ENCODE peak calls at places on chromosome 21, in four cellular contexts. K is upper lobe of right lung, L is prostate gland, U is Caco-2. V is an unnamed sample.
A peak's percentile ranks its signal among the peaks of the same experiment; 100 is the strongest.

GRCh38 chr21:39048064-39048463 is 135.2 kb downstream of the PSMG1 start:
- DNase-seq in K (no peak), U (peak; percentile 55), L (no peak), V (no peak)

GRCh38 chr21:42486120-42486519 is 9.9 kb downstream of the RSPH1 start:
- DNase-seq in L (no peak), U (no peak), K (no peak), V (no peak)

GRCh38 chr21:31554511-31555022 is 104.9 kb upstream of the SOD1 start:
- DNase-seq in K (peak; percentile 16), L (no peak), U (no peak), V (no peak)

GRCh38 chr21:43667191-43667904 is 8.0 kb downstream of the RRP1B start:
- DNase-seq in L (no peak), K (no peak), U (no peak), V (no peak)

GRCh38 chr21:44321846-44322450 is 17.2 kb downstream of the CFAP410 start:
- DNase-seq in U (no peak), L (no peak), K (no peak), V (no peak)

GRCh38 chr21:44845418-44846200 is 27.7 kb upstream of the SUMO3 start:
- DNase-seq in K (peak; percentile 84), L (no peak), U (peak; percentile 57), V (no peak)

GRCh38 chr21:42232176-42232825 is 13.4 kb downstream of the ABCG1 start:
- DNase-seq in U (no peak), L (no peak), K (no peak), V (no peak)

GRCh38 chr21:26423506-26423905 is 149.6 kb downstream of the CYYR1 start:
- DNase-seq in U (no peak), L (no peak), K (no peak), V (no peak)

GRCh38 chr21:28674807-28675206 is 317.9 kb downstream of the LTN1 start:
- DNase-seq in K (no peak), L (no peak), U (no peak), V (no peak)

GRCh38 chr21:46667735-46668380 is 32.4 kb downstream of the PRMT2 start:
- DNase-seq in L (no peak), K (no peak), U (peak; percentile 61), V (no peak)

GRCh38 chr21:41877901-41878830 is 978 bp downstream of the PRDM15 start:
- DNase-seq in L (no peak), K (peak; percentile 78), U (peak; percentile 59), V (no peak)

GRCh38 chr21:26460621-26461020 is 112.5 kb downstream of the CYYR1 start:
- DNase-seq in U (no peak), L (no peak), K (no peak), V (no peak)

GRCh38 chr21:39175154-39175553 is 8.1 kb downstream of the PSMG1 start:
- DNase-seq in U (no peak), L (no peak), K (no peak), V (no peak)

GRCh38 chr21:27807596-27807995 is 840.7 kb upstream of the ADAMTS5 start:
- DNase-seq in K (no peak), U (no peak), L (no peak), V (no peak)

GRCh38 chr21:39737376-39738000 is 7.5 kb upstream of the IGSF5 start:
- DNase-seq in U (peak; percentile 77), K (no peak), L (no peak), V (no peak)

GRCh38 chr21:44281801-44282200 is 3.9 kb upstream of the AIRE start:
- DNase-seq in U (no peak), L (no peak), K (no peak), V (no peak)

GRCh38 chr21:26795866-26796329 is 49.3 kb downstream of the ADAMTS1 start:
- DNase-seq in L (peak; percentile 14), U (no peak), K (no peak), V (peak; percentile 54)

GRCh38 chr21:42964561-42965560 is 9.5 kb upstream of the PKNOX1 start:
- DNase-seq in K (no peak), L (no peak), U (no peak), V (no peak)

GRCh38 chr21:41564871-41565281 is 56.9 kb upstream of the TMPRSS2 start:
- DNase-seq in K (no peak), L (no peak), U (no peak), V (no peak)

GRCh38 chr21:8994640-8995511 is 1526.5 kb upstream of the TPTE start:
- DNase-seq in K (no peak), L (no peak), U (no peak), V (no peak)

GRCh38 chr21:31909153-31909771 is 36.4 kb downstream of the HUNK start:
- DNase-seq in U (peak; percentile 39), L (no peak), K (no peak), V (no peak)

GRCh38 chr21:31557421-31557955 is 102.0 kb upstream of the SOD1 start:
- DNase-seq in L (no peak), K (peak; percentile 47), U (no peak), V (no peak)

GRCh38 chr21:35202431-35202830 is 153.3 kb upstream of the RUNX1 start:
- DNase-seq in L (no peak), U (no peak), K (no peak), V (no peak)

GRCh38 chr21:43865471-43866181 is 603 bp downstream of the AGPAT3 start:
- DNase-seq in L (no peak), U (peak; percentile 46), K (peak; percentile 83), V (no peak)

GRCh38 chr21:42376338-42376982 is 10.1 kb upstream of the TFF1 start:
- DNase-seq in L (peak; percentile 47), K (no peak), U (no peak), V (no peak)

GRCh38 chr21:24259241-24259640 is 1348.0 kb downstream of the MRPL39 start:
- DNase-seq in U (no peak), L (no peak), K (no peak), V (no peak)

GRCh38 chr21:42678118-42678430 is 24.7 kb downstream of the PDE9A start:
- DNase-seq in L (no peak), K (no peak), U (no peak), V (no peak)

GRCh38 chr21:44477712-44478111 is 22.4 kb downstream of the LRRC3 start:
- DNase-seq in L (no peak), K (no peak), U (no peak), V (no peak)

GRCh38 chr21:39461419-39461818 is 9.6 kb downstream of the SH3BGR start:
- DNase-seq in K (no peak), L (no peak), U (no peak), V (no peak)

GRCh38 chr21:38780879-38781278 is 24.9 kb upstream of the ETS2 start:
- DNase-seq in L (no peak), K (no peak), U (no peak), V (no peak)

GRCh38 chr21:44736291-44737004 is 25.1 kb upstream of the TSPEAR start:
- DNase-seq in U (no peak), K (peak; percentile 67), L (peak; percentile 82), V (peak; percentile 92)

GRCh38 chr21:28152729-28153128 is 839.9 kb downstream of the LTN1 start:
- DNase-seq in K (no peak), L (no peak), U (no peak), V (no peak)

GRCh38 chr21:44805859-44806258 is 4.2 kb upstream of the UBE2G2 start:
- DNase-seq in L (no peak), K (no peak), U (no peak), V (no peak)

GRCh38 chr21:40770435-40771055 is 76.4 kb downstream of the DSCAM start:
- DNase-seq in U (no peak), K (no peak), L (no peak), V (no peak)

GRCh38 chr21:15014220-15014619 is 50.6 kb downstream of the NRIP1 start:
- DNase-seq in U (no peak), L (no peak), K (no peak), V (no peak)
- TF ChIP-seq CTCF in U (no peak), L (no peak), K (no peak), V (no peak)

DNA sequence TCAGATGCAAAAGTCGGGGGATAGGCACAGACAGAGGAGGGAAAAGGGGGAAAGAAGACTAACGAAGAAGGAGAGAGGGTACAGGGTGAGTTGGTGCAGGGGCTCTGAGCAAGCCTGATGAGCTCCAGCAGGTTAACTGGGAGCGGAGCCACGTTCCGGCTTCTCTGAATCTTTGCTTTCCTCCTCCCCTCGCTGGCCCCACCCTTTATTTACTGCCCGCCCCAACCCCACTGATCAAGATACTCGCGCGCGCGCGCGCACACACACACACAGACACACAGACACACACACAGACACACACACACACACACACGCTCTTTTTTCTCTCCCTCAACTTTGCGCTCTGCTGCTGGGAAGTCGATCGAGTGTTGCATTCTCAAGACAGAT is at the start of gene GRIK1:
- DNase-seq in L (peak; percentile 5), U (no peak), K (no peak), V (no peak)
- H3K4me3 ChIP-seq in L (peak within 1 kb of the TSS; percentile 17), U (no peak within 1 kb of the TSS), K (no peak within 1 kb of the TSS), V (peak within 1 kb of the TSS; percentile 61)

DNA sequence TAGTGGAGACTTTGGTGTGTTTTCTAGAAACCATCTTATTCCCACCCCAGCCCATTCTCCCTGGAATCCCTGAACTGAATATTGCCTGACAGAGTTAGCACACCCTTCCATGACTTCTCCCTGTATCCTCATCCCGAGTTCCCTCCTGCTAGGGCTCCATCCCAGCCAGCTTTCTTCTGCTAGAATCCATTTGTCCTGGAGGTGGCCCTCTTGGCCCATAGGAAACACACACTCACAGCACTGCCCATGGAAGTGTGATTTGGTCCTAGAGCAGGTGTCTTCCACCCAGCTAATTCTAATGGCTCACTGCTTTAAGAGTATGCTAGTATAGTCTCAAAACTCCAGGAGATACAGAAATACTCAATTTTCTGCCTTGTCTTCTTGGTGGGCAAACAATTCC is 4.1 kb downstream of the KRTAP15-1 start:
- DNase-seq in U (no peak), L (no peak), K (no peak), V (no peak)
- TF ChIP-seq CTCF in U (no peak), L (no peak), K (no peak), V (peak; percentile 7)

GRCh38 chr21:16418211-16418610 is 688.4 kb downstream of the USP25 start:
- DNase-seq in U (no peak), L (no peak), K (no peak), V (no peak)
- H3K4me3 ChIP-seq in U (no peak overlapping the region), L (no peak overlapping the region), K (no peak overlapping the region), V (peak overlapping the region; percentile 48)

DNA sequence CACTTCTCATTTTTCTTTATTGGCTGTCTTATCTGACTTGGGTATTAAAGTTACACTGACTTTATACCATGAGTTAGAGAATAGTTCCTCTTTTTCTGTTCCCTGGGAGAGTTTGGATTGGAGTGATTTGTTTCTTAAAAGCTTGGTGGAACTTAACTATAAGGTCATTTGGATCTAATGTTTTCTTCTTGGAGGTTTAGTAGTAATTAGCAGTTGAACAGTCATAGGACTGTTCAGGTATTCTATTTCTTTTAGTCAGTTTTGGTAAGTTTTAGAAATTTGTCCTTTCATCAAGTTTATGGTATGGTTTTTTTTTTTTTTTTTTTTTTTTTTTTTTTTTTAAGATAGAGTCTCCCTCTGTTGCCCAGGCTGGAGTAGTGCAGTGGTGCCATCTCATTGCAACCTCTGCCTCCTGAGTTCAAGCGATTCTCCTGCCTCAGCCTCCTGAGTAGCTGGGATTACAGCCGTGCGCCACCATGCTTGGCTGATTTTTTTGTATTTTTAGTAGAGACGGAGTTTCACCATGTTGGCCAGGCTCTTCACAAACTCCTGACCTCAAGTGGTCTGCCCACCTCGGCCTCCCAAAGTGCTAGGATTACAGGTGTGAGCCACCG is 6.3 kb downstream of the TTC3 start:
- DNase-seq in L (no peak), U (no peak), K (no peak), V (no peak)
- TF ChIP-seq CTCF in L (no peak), U (no peak), K (peak; percentile 39), V (no peak)

GRCh38 chr21:33019885-33020557 is 5.7 kb upstream of the OLIG2 start:
- DNase-seq in K (no peak), L (no peak), U (peak; percentile 11), V (no peak)
- H3K4me3 ChIP-seq in K (peak overlapping the region; percentile 14), L (no peak overlapping the region), U (peak overlapping the region; percentile 9), V (no peak overlapping the region)